ENCODE peak calls at places on chromosomes 16 and 17, in eight cellular contexts. F, G, N, L, B, O, Y and E are unnamed samples. For H3K27me3, the result is how much of the 10 kb centered on the place peaks cover.

GRCh38 chr16:9135797-9136196 is 44.4 kb downstream of the HAPSTR1 start:
- DNase-seq in G (no peak), Y (no peak), N (no peak), B (no peak), O (no peak), L (no peak), F (no peak), E (peak)

GRCh38 chr16:51636913-51637743 is 486.1 kb upstream of the SALL1 start:
- DNase-seq in O (no peak), B (no peak), L (no peak), G (no peak), Y (peak), N (no peak), F (no peak), E (peak)

GRCh38 chr17:39752241-39752831 is 14.6 kb downstream of the GRB7 start:
- DNase-seq in Y (no peak), O (no peak), B (no peak), L (no peak), F (no peak), N (peak), G (no peak), E (peak)

GRCh38 chr16:26649646-26650045 is 417.1 kb upstream of the C16orf82 start:
- DNase-seq in L (no peak), F (no peak), G (no peak), Y (no peak), N (no peak), O (no peak), B (no peak), E (no peak)

GRCh38 chr17:68792042-68792685 is 163.0 kb downstream of the ABCA8 start:
- DNase-seq in Y (no peak), B (no peak), L (no peak), G (no peak), N (no peak), F (no peak), O (no peak), E (no peak)

GRCh38 chr17:15944720-15945492 is at the start of gene ADORA2B:
- DNase-seq in B (peak), L (peak), O (peak), F (no peak), N (peak), Y (peak), G (peak), E (peak)

GRCh38 chr16:64017789-64018188 is 1104.1 kb downstream of the CDH11 start:
- DNase-seq in G (no peak), N (no peak), L (no peak), B (no peak), F (no peak), Y (peak), O (no peak), E (no peak)

GRCh38 chr17:29568331-29569244 is at the start of gene TP53I13:
- DNase-seq in B (peak), Y (peak), F (peak), N (peak), L (peak), G (peak), O (peak), E (peak)

GRCh38 chr16:73768786-73769203 is 527.8 kb upstream of the PSMD7 start:
- DNase-seq in F (no peak), B (no peak), Y (no peak), N (no peak), L (no peak), G (no peak), O (no peak), E (no peak)

DNA sequence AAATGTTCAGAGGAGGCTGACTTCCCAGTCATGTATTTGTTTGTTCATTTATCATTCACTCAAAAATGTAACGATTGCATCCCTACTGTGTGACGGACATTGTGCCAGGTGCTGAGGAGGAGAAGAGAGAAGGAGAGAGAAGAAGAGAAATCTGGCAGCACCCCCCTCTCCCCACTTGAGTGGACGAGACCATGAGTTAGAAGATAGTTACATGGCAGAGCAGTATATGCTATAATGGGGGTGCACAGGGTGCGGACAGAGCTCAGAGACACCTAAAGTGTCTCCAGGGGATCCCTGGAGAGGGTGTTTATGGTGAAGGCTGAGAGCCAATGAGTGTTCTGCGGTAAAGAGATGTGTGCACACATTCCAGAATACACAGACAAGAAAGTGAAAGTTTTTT is 6.6 kb upstream of the JPH3 start:
- DNase-seq in Y (no peak), L (no peak), G (no peak), N (no peak), B (no peak), F (no peak), O (no peak), E (no peak)
- H3K27me3 ChIP-seq in Y (under half), L (under half), G (under half), N (under half), B (under half), F (under half), O (half or more), E (under half)

GRCh38 chr17:34357398-34357797 is 1.1 kb downstream of the CCL13 start:
- DNase-seq in O (no peak), B (no peak), F (no peak), N (no peak), L (no peak), Y (peak), G (no peak), E (peak)
- H3K27me3 ChIP-seq in O (under half), B (under half), F (under half), N (under half), L (under half), Y (under half), G (under half), E (under half)

GRCh38 chr16:4990415-4990814 is 32.3 kb downstream of the SEC14L5 start:
- DNase-seq in N (no peak), F (no peak), L (no peak), G (no peak), Y (no peak), O (no peak), B (no peak), E (no peak)

GRCh38 chr16:4988647-4989046 is 30.5 kb downstream of the SEC14L5 start:
- DNase-seq in F (no peak), G (no peak), O (no peak), L (no peak), B (no peak), N (no peak), Y (no peak), E (no peak)

GRCh38 chr16:4989391-4990006 is 31.4 kb downstream of the SEC14L5 start:
- DNase-seq in O (no peak), B (no peak), L (no peak), N (no peak), F (no peak), Y (peak), G (no peak), E (no peak)

GRCh38 chr16:4994719-4995434 is 36.7 kb downstream of the SEC14L5 start:
- DNase-seq in L (no peak), O (no peak), Y (no peak), F (no peak), B (no peak), N (no peak), G (no peak), E (no peak)

DNA sequence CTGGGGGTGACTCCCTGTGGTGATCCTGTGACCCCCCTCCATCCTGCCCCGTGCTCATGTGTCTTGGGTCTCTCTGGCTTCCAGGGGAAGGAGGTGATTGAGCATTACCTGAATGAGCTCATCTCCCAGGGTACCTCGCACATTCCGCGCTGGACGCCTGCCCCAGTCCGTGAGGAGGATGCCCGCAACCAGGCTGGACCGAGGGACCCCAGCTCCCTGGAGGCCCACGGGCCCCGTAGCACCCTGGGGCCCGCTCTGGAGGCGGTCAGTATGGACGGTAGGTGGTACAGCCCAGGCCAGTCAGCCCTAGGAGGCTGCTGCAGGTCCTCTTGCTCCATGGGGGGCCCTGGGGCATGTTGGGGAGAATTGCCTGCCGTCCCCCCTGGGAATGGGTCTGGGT is 33.6 kb downstream of the SEC14L5 start:
- DNase-seq in B (no peak), O (no peak), Y (no peak), L (no peak), F (no peak), G (no peak), N (no peak), E (no peak)
- H3K27me3 ChIP-seq in B (under half), O (half or more), Y (under half), L (half or more), F (under half), G (under half), N (under half), E (under half)

GRCh38 chr16:86048221-86048620 is 149.3 kb downstream of the IRF8 start:
- DNase-seq in N (no peak), B (no peak), F (no peak), Y (peak), O (no peak), G (no peak), L (peak), E (peak)
- H3K27me3 ChIP-seq in N (under half), B (under half), F (under half), Y (under half), O (half or more), G (under half), L (under half), E (under half)

DNA sequence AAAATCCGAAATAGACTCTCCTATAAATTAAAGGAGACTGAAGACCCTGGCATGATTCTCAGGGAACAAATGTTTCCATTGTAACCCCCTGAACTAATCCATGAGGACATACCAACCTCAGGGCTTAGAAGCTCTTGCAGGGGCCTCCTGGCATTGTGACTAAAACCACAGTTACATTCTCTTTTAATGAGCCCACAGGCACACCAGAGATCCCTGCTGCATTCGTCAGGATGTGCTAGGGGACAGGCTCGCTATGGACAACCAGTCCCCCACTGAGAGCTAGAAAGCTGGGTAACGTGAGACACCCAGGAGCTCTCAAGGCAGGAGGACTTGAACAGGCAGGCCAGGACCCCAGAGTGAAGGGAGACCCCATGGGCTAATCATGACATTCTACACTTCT is 140.6 kb upstream of the TNRC6C start:
- DNase-seq in Y (no peak), O (no peak), N (no peak), G (no peak), L (no peak), F (no peak), B (no peak), E (no peak)
- H3K27me3 ChIP-seq in Y (under half), O (under half), N (under half), G (under half), L (under half), F (under half), B (under half), E (under half)

DNA sequence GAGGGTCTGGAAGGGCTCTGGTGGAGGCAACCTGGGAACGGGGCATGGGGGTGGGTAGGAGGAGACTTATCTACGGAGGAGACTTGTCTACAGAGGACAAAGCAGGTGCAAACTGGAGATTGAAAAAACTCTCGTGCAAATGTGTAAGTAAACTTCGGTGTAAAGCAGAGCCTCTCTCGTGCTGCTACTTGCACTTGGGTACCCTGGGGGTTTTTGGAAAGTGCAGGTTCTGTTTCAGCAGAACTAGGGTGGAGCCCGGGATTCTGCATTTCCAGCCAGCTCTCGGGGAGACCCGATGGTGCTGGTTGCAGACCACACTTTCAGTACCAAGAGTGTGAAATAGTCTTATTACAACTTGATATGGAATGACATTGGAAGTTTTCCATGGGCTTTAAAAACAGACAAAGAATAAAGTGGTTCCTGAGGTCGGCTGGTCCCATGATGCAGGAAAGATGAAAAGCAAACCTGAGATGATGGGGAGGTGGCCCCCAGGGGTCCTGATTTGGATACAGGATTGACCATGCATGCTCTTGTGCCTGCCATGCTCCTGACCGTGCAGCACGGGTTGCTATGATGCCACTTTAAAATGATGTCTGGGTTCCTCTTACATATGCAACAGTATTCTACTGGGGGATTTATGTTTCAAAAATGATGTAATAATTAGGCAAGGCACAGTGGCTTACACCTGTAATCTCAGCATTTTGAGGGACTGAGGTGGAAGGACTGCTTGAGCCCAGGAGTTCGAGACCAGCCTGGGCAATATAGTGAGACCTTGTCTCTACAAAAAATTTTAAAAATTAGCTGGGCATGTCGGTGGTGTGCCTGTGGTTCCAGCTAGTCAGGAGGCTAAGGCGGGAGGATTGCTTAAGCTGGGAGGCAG is 69.3 kb downstream of the IRF8 start:
- DNase-seq in B (no peak), N (no peak), L (no peak), Y (no peak), O (no peak), F (no peak), G (no peak), E (no peak)
- H3K27me3 ChIP-seq in B (under half), N (under half), L (under half), Y (under half), O (under half), F (under half), G (under half), E (under half)

DNA sequence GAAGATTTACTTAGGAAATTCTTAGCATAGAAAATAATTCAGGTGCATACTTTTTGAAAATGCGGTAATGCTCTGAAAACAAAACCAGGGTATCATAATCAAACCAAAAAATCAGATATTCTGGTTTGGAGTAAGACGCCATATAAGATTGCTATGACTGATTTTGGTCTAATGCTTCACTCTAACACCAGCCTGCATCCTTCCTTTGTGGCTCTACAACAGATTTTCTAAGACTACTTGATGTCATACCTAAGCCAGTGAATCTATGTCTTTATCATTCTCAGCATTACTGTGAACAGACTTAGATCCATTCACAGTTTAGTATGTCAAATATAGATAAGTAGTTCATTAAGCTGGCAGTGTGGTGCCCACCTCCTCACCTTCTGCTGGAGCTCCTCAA is 590 bp downstream of the KRT33B start:
- DNase-seq in G (no peak), N (no peak), Y (no peak), L (no peak), F (no peak), B (no peak), O (no peak), E (no peak)
- H3K27me3 ChIP-seq in G (under half), N (under half), Y (under half), L (under half), F (under half), B (under half), O (half or more), E (under half)

GRCh38 chr17:79843475-79843916 is 4.3 kb upstream of the CBX4 start:
- DNase-seq in O (no peak), Y (no peak), L (peak), G (no peak), B (no peak), F (no peak), N (no peak), E (peak)
- H3K27me3 ChIP-seq in O (under half), Y (under half), L (under half), G (under half), B (under half), F (under half), N (under half), E (half or more)

GRCh38 chr16:86622700-86623615 is 44.6 kb downstream of the FOXL1 start:
- DNase-seq in L (no peak), Y (no peak), O (no peak), F (no peak), N (no peak), B (no peak), G (no peak), E (no peak)
- H3K27me3 ChIP-seq in L (under half), Y (under half), O (under half), F (under half), N (under half), B (under half), G (under half), E (under half)